ENCODE peak calls at places on chromosomes 3 and 15, in seven cellular contexts. D is GM23338, O is cardiac fibroblast, H is heart left ventricle, S is cardiac muscle cell, J is esophagus squamous epithelium, L is ovary. B is an unnamed sample.

GRCh38 chr3:138921316-138922292 is 25.3 kb downstream of the FOXL2 start:
- DNase-seq in D (no peak), O (peak; percentile 85), H (no peak), S (peak; percentile 87), J (no peak), L (no peak), B (peak; percentile 65)

GRCh38 chr3:15839568-15839967 is 41.8 kb upstream of the ANKRD28 start:
- DNase-seq in D (no peak), O (no peak), H (no peak), S (no peak), J (no peak), L (no peak), B (no peak)

GRCh38 chr3:141561426-141562034 is 74.7 kb downstream of the RASA2 start:
- DNase-seq in D (peak; percentile 81), O (peak; percentile 90), H (peak; percentile 22), S (peak; percentile 86), J (no peak), L (peak; percentile 38), B (peak; percentile 20)

GRCh38 chr3:52147804-52148203 is 6.4 kb downstream of the POC1A start:
- DNase-seq in D (no peak), O (no peak), H (no peak), S (no peak), J (no peak), L (no peak), B (no peak)

GRCh38 chr3:66588340-66588847 is 87.6 kb upstream of the LRIG1 start:
- DNase-seq in D (no peak), O (peak; percentile 42), H (no peak), S (no peak), J (no peak), L (no peak), B (peak; percentile 74)

GRCh38 chr3:13575459-13576061 is 26.6 kb downstream of the FBLN2 start:
- DNase-seq in D (no peak), O (no peak), H (no peak), S (no peak), J (no peak), L (no peak), B (no peak)

GRCh38 chr3:131349454-131349853 is 32.1 kb upstream of the NUDT16 start:
- DNase-seq in D (no peak), O (no peak), H (no peak), S (no peak), J (no peak), L (no peak), B (no peak)

GRCh38 chr15:51203797-51204196 is 109.1 kb upstream of the TNFAIP8L3 start:
- DNase-seq in D (no peak), O (peak; percentile 89), H (no peak), S (peak; percentile 14), J (no peak), L (no peak), B (peak; percentile 90)

GRCh38 chr3:134904333-134904771 is 109.3 kb downstream of the EPHB1 start:
- DNase-seq in D (no peak), O (no peak), H (no peak), S (no peak), J (no peak), L (no peak), B (no peak)

GRCh38 chr15:69666921-69667811 is 214.5 kb downstream of the RPLP1 start:
- DNase-seq in D (no peak), O (no peak), H (peak; percentile 23), S (no peak), J (no peak), L (no peak), B (no peak)

GRCh38 chr15:77335298-77335697 is 84.6 kb downstream of the PEAK1 start:
- DNase-seq in D (no peak), O (peak; percentile 61), H (peak; percentile 33), S (peak; percentile 39), J (no peak), L (no peak), B (peak; percentile 16)

GRCh38 chr15:67148196-67148701 is 82.8 kb downstream of the SMAD3 start:
- DNase-seq in D (no peak), O (peak; percentile 77), H (no peak), S (peak; percentile 65), J (no peak), L (no peak), B (peak; percentile 67)

GRCh38 chr3:166351461-166351860 is 514.2 kb upstream of the BCHE start:
- DNase-seq in D (no peak), O (no peak), H (no peak), S (no peak), J (no peak), L (no peak), B (no peak)

GRCh38 chr15:69997701-69998273 is 99.9 kb downstream of the TLE3 start:
- DNase-seq in D (no peak), O (peak; percentile 32), H (no peak), S (peak; percentile 67), J (no peak), L (no peak), B (no peak)

GRCh38 chr3:107421170-107421792 is 44.0 kb downstream of the CCDC54 start:
- DNase-seq in D (peak; percentile 90), O (peak; percentile 85), H (no peak), S (peak; percentile 85), J (no peak), L (peak; percentile 27), B (no peak)

GRCh38 chr3:133152056-133152455 is 113.9 kb downstream of the TMEM108 start:
- DNase-seq in D (no peak), O (no peak), H (no peak), S (no peak), J (no peak), L (no peak), B (no peak)

GRCh38 chr15:57598346-57598745 is 6.6 kb downstream of the MYZAP start:
- DNase-seq in D (no peak), O (no peak), H (no peak), S (no peak), J (no peak), L (no peak), B (no peak)

GRCh38 chr3:50454671-50455070 is 48.8 kb downstream of the CACNA2D2 start:
- DNase-seq in D (peak; percentile 58), O (no peak), H (no peak), S (no peak), J (no peak), L (no peak), B (no peak)

GRCh38 chr3:50447290-50447840 is 56.1 kb downstream of the CACNA2D2 start:
- DNase-seq in D (no peak), O (no peak), H (no peak), S (no peak), J (no peak), L (no peak), B (no peak)

GRCh38 chr3:50453907-50454306 is 49.5 kb downstream of the CACNA2D2 start:
- DNase-seq in D (peak; percentile 42), O (no peak), H (no peak), S (no peak), J (no peak), L (no peak), B (no peak)

GRCh38 chr3:50448752-50449539 is 54.5 kb downstream of the CACNA2D2 start:
- DNase-seq in D (no peak), O (no peak), H (no peak), S (no peak), J (no peak), L (no peak), B (no peak)

GRCh38 chr3:50450135-50450911 is 53.1 kb downstream of the CACNA2D2 start:
- DNase-seq in D (peak; percentile 56), O (peak; percentile 2), H (peak; percentile 43), S (peak; percentile 52), J (peak; percentile 15), L (peak; percentile 47), B (no peak)
- H3K4me3 ChIP-seq in D (no peak overlapping the region), O (no peak overlapping the region), H (no peak overlapping the region), S (no peak overlapping the region), J (peak overlapping the region; percentile 22), L (no peak overlapping the region), B (no peak overlapping the region)

DNA sequence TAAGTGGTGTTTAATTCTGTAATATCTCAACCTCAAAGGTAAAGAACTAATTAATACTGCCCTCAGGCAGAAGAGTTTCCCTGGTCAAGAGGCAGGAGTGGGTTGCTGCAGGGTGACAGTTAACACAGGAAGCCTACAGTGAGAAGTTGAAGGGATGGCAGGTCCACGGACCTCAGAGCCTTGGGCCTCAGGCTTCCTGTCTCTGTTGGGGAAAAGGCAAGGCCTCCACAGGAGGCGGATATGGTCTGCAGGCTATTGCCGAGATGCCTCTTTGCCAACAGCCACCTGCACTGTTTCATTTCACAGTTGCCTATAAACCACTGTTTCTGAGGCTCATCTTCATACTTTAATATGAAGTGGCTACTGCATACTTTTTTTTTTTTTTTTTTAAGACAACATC is 33.3 kb upstream of the RPN1 start:
- DNase-seq in D (no peak), O (no peak), H (no peak), S (no peak), J (no peak), L (no peak), B (no peak)
- H3K4me3 ChIP-seq in D (no peak overlapping the region), O (no peak overlapping the region), H (no peak overlapping the region), S (no peak overlapping the region), J (no peak overlapping the region), L (no peak overlapping the region), B (no peak overlapping the region)

DNA sequence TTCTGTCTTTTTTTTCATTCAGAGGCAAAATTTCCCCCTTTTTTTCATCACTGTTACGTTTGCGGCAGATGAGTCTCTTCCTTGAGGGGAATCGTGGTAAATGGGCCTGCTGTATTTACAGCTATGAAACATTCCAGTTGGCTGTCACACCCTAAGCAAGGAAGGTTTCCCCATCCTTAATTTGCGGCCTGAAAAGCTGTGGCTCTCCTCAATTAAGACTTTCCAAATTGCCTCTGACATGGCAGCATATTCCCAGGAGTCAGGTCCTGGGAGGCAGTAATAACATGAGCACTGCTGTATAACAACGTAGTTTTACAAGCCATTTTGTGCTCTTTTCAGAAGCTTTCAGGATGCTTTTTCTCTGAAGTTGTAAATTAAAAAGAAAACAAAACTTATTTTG is 420.9 kb downstream of the LPP start:
- DNase-seq in D (no peak), O (no peak), H (no peak), S (no peak), J (no peak), L (no peak), B (no peak)
- H3K4me3 ChIP-seq in D (no peak overlapping the region), O (no peak overlapping the region), H (no peak overlapping the region), S (no peak overlapping the region), J (no peak overlapping the region), L (no peak overlapping the region), B (no peak overlapping the region)

DNA sequence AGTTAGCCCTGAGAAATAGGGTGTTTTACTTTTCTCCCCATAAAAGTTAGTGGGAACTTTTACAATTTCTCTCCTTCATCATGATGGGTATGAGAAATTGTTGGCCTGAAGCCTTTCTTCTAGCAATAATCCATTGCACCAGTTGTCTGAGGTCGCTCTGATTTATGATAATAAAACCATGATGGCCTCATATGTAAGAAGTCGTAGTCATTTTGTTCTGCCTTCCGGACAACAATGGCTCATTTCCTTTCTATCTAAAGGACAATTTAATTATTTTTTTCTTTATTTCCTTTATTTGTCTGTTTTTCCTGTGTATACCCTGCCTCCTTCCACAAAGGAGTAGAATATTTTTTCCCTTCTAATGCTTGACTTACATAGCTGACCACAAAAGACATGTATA is 31.6 kb upstream of the GNB4 start:
- DNase-seq in D (no peak), O (peak; percentile 8), H (no peak), S (no peak), J (no peak), L (no peak), B (no peak)
- H3K4me3 ChIP-seq in D (no peak overlapping the region), O (no peak overlapping the region), H (no peak overlapping the region), S (no peak overlapping the region), J (no peak overlapping the region), L (no peak overlapping the region), B (no peak overlapping the region)

B was measured in skeletal muscle cell.